ENCODE peak calls at places on chromosomes 11 and 22, in ten cellular contexts. J is HFFc6; H is activated T-helper 1 cell treated with anti-CD3 and anti-CD28 coated beads, Interleukin-2, amount 50 U/mL, for 16 hours; A is dermis blood vessel endothelial cell; E is stimulated activated CD4-positive, alpha-beta T cell treated with anti-CD3 and anti-CD28 coated beads, Interleukin-1b, Interleukin-23, amount 100 ng/mL, for 4 hours; X is sciatic nerve; W is lower lobe of right lung; K is iPS DF 6.9; S is kidney tubule cell; G is transverse colon. R is an unnamed sample.

GRCh38 chr11:2077061-2077802 is 62.0 kb downstream of the IGF2 start:
- DNase-seq in J (peak; percentile 82), H (no peak), A (peak; percentile 63), E (no peak), X (no peak), W (no peak), K (no peak), S (peak; percentile 84), G (no peak), R (peak; percentile 89)

GRCh38 chr11:65102142-65103095 is 6.4 kb downstream of the VPS51 start:
- DNase-seq in J (no peak), H (no peak), A (no peak), E (no peak), X (no peak), W (no peak), K (no peak), S (no peak), G (no peak), R (peak; percentile 46)

GRCh38 chr22:46355369-46355995 is 20.0 kb downstream of the TRMU start:
- DNase-seq in J (peak; percentile 24), H (peak; percentile 24), A (peak; percentile 78), E (peak; percentile 35), X (peak; percentile 83), W (peak; percentile 74), K (no peak), S (peak; percentile 69), G (peak; percentile 67), R (peak; percentile 61)

GRCh38 chr22:39953101-39953500 is 7.1 kb upstream of the TMA7B start:
- DNase-seq in J (no peak), H (no peak), A (no peak), E (no peak), X (no peak), W (no peak), K (no peak), S (no peak), G (no peak), R (no peak)

GRCh38 chr11:81634483-81634882 is 1099.2 kb downstream of the FAM181B start:
- DNase-seq in J (no peak), H (no peak), A (no peak), E (no peak), X (no peak), W (no peak), K (no peak), S (no peak), G (no peak), R (no peak)

GRCh38 chr11:17561466-17562001 is 14.5 kb downstream of the OTOG start:
- DNase-seq in J (no peak), H (no peak), A (no peak), E (no peak), X (peak; percentile 30), W (no peak), K (no peak), S (no peak), G (no peak), R (no peak)

GRCh38 chr11:67494371-67495233 is 10.6 kb downstream of the PITPNM1 start:
- DNase-seq in J (no peak), H (no peak), A (no peak), E (no peak), X (no peak), W (no peak), K (no peak), S (no peak), G (no peak), R (no peak)

GRCh38 chr11:24714601-24715000 is 217.7 kb downstream of the LUZP2 start:
- DNase-seq in J (no peak), H (no peak), A (no peak), E (no peak), X (no peak), W (no peak), K (no peak), S (no peak), G (no peak), R (no peak)

GRCh38 chr11:36478700-36479329 is 31.3 kb downstream of the TRAF6 start:
- DNase-seq in J (peak; percentile 54), H (no peak), A (peak; percentile 70), E (no peak), X (no peak), W (no peak), K (no peak), S (peak; percentile 53), G (peak; percentile 30), R (peak; percentile 76)

GRCh38 chr11:75913984-75914383 is 99.0 kb downstream of the UVRAG start:
- DNase-seq in J (no peak), H (no peak), A (no peak), E (no peak), X (no peak), W (no peak), K (no peak), S (no peak), G (no peak), R (no peak)

GRCh38 chr11:14232652-14233051 is 126.3 kb downstream of the RRAS2 start:
- DNase-seq in J (no peak), H (no peak), A (no peak), E (no peak), X (no peak), W (no peak), K (no peak), S (no peak), G (no peak), R (no peak)

GRCh38 chr22:41175546-41175945 is 29.6 kb upstream of the L3MBTL2 start:
- DNase-seq in J (no peak), H (no peak), A (peak; percentile 21), E (no peak), X (no peak), W (no peak), K (no peak), S (no peak), G (no peak), R (no peak)

GRCh38 chr22:37681001-37681424 is 5.1 kb upstream of the NOL12 start:
- DNase-seq in J (peak; percentile 70), H (no peak), A (no peak), E (no peak), X (no peak), W (no peak), K (no peak), S (peak; percentile 50), G (no peak), R (peak; percentile 72)

GRCh38 chr11:2137202-2138071 is 1.8 kb downstream of the IGF2 start:
- DNase-seq in J (peak; percentile 18), H (no peak), A (peak; percentile 55), E (no peak), X (peak; percentile 83), W (peak; percentile 52), K (no peak), S (peak; percentile 9), G (peak; percentile 34), R (peak; percentile 69)

GRCh38 chr11:71371674-71372069 is 76.5 kb downstream of the DHCR7 start:
- DNase-seq in J (no peak), H (no peak), A (no peak), E (no peak), X (no peak), W (no peak), K (no peak), S (no peak), G (no peak), R (no peak)

GRCh38 chr11:68031136-68031459 is 617 bp downstream of the NDUFS8 start:
- DNase-seq in J (no peak), H (no peak), A (peak; percentile 49), E (no peak), X (no peak), W (peak; percentile 65), K (no peak), S (no peak), G (no peak), R (peak; percentile 41)

GRCh38 chr11:64763804-64764611 is 4.2 kb upstream of the PYGM start:
- DNase-seq in J (no peak), H (no peak), A (no peak), E (no peak), X (peak; percentile 52), W (no peak), K (no peak), S (no peak), G (no peak), R (no peak)

GRCh38 chr22:47837703-47838102 is 1075.3 kb downstream of the TBC1D22A start:
- DNase-seq in J (peak; percentile 15), H (no peak), A (peak; percentile 12), E (no peak), X (no peak), W (no peak), K (no peak), S (peak; percentile 37), G (no peak), R (peak; percentile 33)

GRCh38 chr11:124867700-124868099 is 2.5 kb downstream of the ROBO3 start:
- DNase-seq in J (peak; percentile 16), H (no peak), A (peak; percentile 72), E (no peak), X (peak; percentile 45), W (no peak), K (no peak), S (peak; percentile 37), G (no peak), R (peak; percentile 49)

GRCh38 chr11:77512092-77512491 is 38.2 kb upstream of the PAK1 start:
- DNase-seq in J (no peak), H (no peak), A (no peak), E (no peak), X (no peak), W (no peak), K (no peak), S (no peak), G (no peak), R (no peak)

GRCh38 chr22:47000888-47001287 is 238.4 kb downstream of the TBC1D22A start:
- DNase-seq in J (no peak), H (no peak), A (no peak), E (no peak), X (no peak), W (no peak), K (no peak), S (no peak), G (no peak), R (no peak)